ENCODE peak calls at places on chromosomes 11 and 22, in four cellular contexts. N, Z, W and G are unnamed samples.

GRCh38 chr11:17979770-17980371 is 33.0 kb downstream of the SERGEF start:
- DNase-seq in N (peak; percentile 9), Z (no peak), W (peak; percentile 5), G (peak; percentile 73)

GRCh38 chr22:42872821-42873220 is 15.7 kb upstream of the ARFGAP3 start:
- DNase-seq in N (no peak), Z (no peak), W (no peak), G (no peak)

GRCh38 chr11:125468852-125469251 is 27.2 kb downstream of the FEZ1 start:
- DNase-seq in N (no peak), Z (no peak), W (no peak), G (no peak)

GRCh38 chr22:19763141-19764049 is 2.8 kb downstream of the TBX1 start:
- DNase-seq in N (no peak), Z (no peak), W (no peak), G (no peak)

GRCh38 chr22:40529817-40530216 is 106.7 kb downstream of the MRTFA start:
- DNase-seq in N (no peak), Z (no peak), W (no peak), G (no peak)

GRCh38 chr11:79092791-79093313 is 348.0 kb downstream of the TENM4 start:
- DNase-seq in N (peak; percentile 100), Z (no peak), W (no peak), G (no peak)

GRCh38 chr11:32113200-32113599 is 22.3 kb downstream of the RCN1 start:
- DNase-seq in N (no peak), Z (no peak), W (no peak), G (no peak)

GRCh38 chr11:61352038-61352437 is 9.6 kb downstream of the CYB561A3 start:
- DNase-seq in N (no peak), Z (no peak), W (no peak), G (no peak)

GRCh38 chr22:17824452-17824851 is 50.2 kb upstream of the BID start:
- DNase-seq in N (no peak), Z (no peak), W (no peak), G (peak; percentile 71)